ENCODE peak calls at places on chromosomes 12 and 14, in seven cellular contexts. Q is activated naive CD4-positive, alpha-beta T cell treated with anti-CD3 and anti-CD28 coated beads for 36 hours; O is bronchial epithelial cell; M is stimulated activated CD4-positive, alpha-beta T cell treated with anti-CD3 and anti-CD28 coated beads, Interleukin-1b, Interleukin-23, amount 100 ng/mL, for 24 hours; E is posterior cingulate gyrus; B is uterus; X is fibroblast of pulmonary artery. W is an unnamed sample.

GRCh38 chr12:74820324-74820723 is 282.7 kb downstream of the ATXN7L3B start:
- DNase-seq in Q (no peak), O (no peak), M (no peak), E (no peak), B (no peak), X (no peak), W (no peak)

GRCh38 chr12:63420206-63420644 is 248.1 kb downstream of the DPY19L2 start:
- DNase-seq in Q (peak; percentile 45), O (peak; percentile 27), M (no peak), E (no peak), B (no peak), X (peak; percentile 75), W (peak; percentile 78)

GRCh38 chr14:36939265-36939664 is 233.1 kb downstream of the SLC25A21 start:
- DNase-seq in Q (no peak), O (no peak), M (no peak), E (no peak), B (no peak), X (no peak), W (no peak)

GRCh38 chr12:111393700-111394275 is 11.9 kb upstream of the SH2B3 start:
- DNase-seq in Q (no peak), O (no peak), M (no peak), E (no peak), B (no peak), X (no peak), W (no peak)

GRCh38 chr14:34562776-34563150 is 23.3 kb upstream of the EAPP start:
- DNase-seq in Q (no peak), O (no peak), M (no peak), E (no peak), B (no peak), X (no peak), W (no peak)

GRCh38 chr12:22008196-22008595 is 37.8 kb upstream of the CMAS start:
- DNase-seq in Q (no peak), O (no peak), M (no peak), E (no peak), B (no peak), X (no peak), W (no peak)

GRCh38 chr12:91507754-91508153 is 325.1 kb upstream of the DCN start:
- DNase-seq in Q (no peak), O (no peak), M (no peak), E (no peak), B (no peak), X (peak; percentile 67), W (no peak)

GRCh38 chr14:32940066-32940651 is 1.5 kb downstream of the NPAS3 start:
- DNase-seq in Q (no peak), O (peak; percentile 29), M (no peak), E (no peak), B (no peak), X (peak; percentile 41), W (no peak)

GRCh38 chr12:132190012-132190755 is 45.9 kb downstream of the NOC4L start:
- DNase-seq in Q (no peak), O (no peak), M (no peak), E (no peak), B (no peak), X (no peak), W (no peak)

W was measured in T47D.